ENCODE peak calls at places on chromosomes 1 and 21, in five cellular contexts. J is heart right ventricle, S is neural progenitor cell, C is A549, X is brain microvascular endothelial cell. M is an unnamed sample.

GRCh38 chr1:46528297-46528955 is 23.0 kb downstream of the KNCN start:
- DNase-seq in J (no peak), S (peak), C (no peak), X (no peak), M (no peak)

GRCh38 chr1:55129194-55129728 is 85.9 kb downstream of the USP24 start:
- DNase-seq in J (no peak), S (no peak), C (no peak), X (peak), M (no peak)

GRCh38 chr1:116375884-116376733 is 3.1 kb downstream of the ATP1A1 start:
- DNase-seq in J (peak), S (peak), C (no peak), X (peak), M (peak)

GRCh38 chr1:50369830-50370229 is 53.4 kb downstream of the DMRTA2 start:
- DNase-seq in J (no peak), S (peak), C (no peak), X (no peak), M (peak)

GRCh38 chr1:25820247-25821111 is 725 bp downstream of the MTFR1L start:
- DNase-seq in J (no peak), S (peak), C (peak), X (peak), M (peak)

GRCh38 chr1:26358411-26359384 is 4.8 kb upstream of the CRYBG2 start:
- DNase-seq in J (no peak), S (no peak), C (no peak), X (no peak), M (peak)

GRCh38 chr1:25651824-25652741 is 35.5 kb downstream of the MAN1C1 start:
- DNase-seq in J (peak), S (no peak), C (no peak), X (no peak), M (no peak)

GRCh38 chr1:173418107-173418985 is 58.8 kb upstream of the PRDX6 start:
- DNase-seq in J (no peak), S (no peak), C (no peak), X (no peak), M (no peak)

GRCh38 chr1:151759241-151759640 is 4.1 kb downstream of the MRPL9 start:
- DNase-seq in J (no peak), S (no peak), C (no peak), X (no peak), M (peak)

GRCh38 chr1:155127672-155128468 is at the start of gene EFNA1:
- DNase-seq in J (peak), S (peak), C (no peak), X (no peak), M (peak)

GRCh38 chr21:38379171-38379570 is 119.1 kb downstream of the ERG start:
- DNase-seq in J (no peak), S (no peak), C (no peak), X (no peak), M (peak)

GRCh38 chr1:241551759-241552638 is 19.8 kb downstream of the KMO start:
- DNase-seq in J (no peak), S (no peak), C (no peak), X (no peak), M (no peak)

GRCh38 chr1:187465441-187465840 is 636.7 kb downstream of the PLA2G4A start:
- DNase-seq in J (no peak), S (no peak), C (no peak), X (no peak), M (peak)

GRCh38 chr1:219875860-219876259 is 52.5 kb downstream of the SLC30A10 start:
- DNase-seq in J (no peak), S (no peak), C (no peak), X (no peak), M (no peak)

GRCh38 chr1:228403231-228403631 is 3.4 kb downstream of the TRIM11 start:
- DNase-seq in J (no peak), S (no peak), C (no peak), X (no peak), M (no peak)

GRCh38 chr1:1315435-1315901 is 7.1 kb downstream of the PUSL1 start:
- DNase-seq in J (no peak), S (peak), C (no peak), X (no peak), M (no peak)

GRCh38 chr1:24009406-24009805 is 29.3 kb upstream of the SRSF10 start:
- DNase-seq in J (no peak), S (no peak), C (no peak), X (peak), M (peak)

GRCh38 chr1:229913491-229913890 is 153.5 kb upstream of the GALNT2 start:
- DNase-seq in J (no peak), S (no peak), C (no peak), X (no peak), M (no peak)

GRCh38 chr1:180168786-180169640 is 14.3 kb downstream of the QSOX1 start:
- DNase-seq in J (no peak), S (peak), C (peak), X (no peak), M (peak)

GRCh38 chr1:116571215-116571919 is 541 bp upstream of the CD58 start:
- DNase-seq in J (no peak), S (peak), C (no peak), X (no peak), M (no peak)

GRCh38 chr21:39052718-39053117 is 130.5 kb downstream of the PSMG1 start:
- DNase-seq in J (no peak), S (no peak), C (no peak), X (no peak), M (peak)

GRCh38 chr21:37430184-37430821 is 63.7 kb downstream of the DYRK1A start:
- DNase-seq in J (no peak), S (no peak), C (no peak), X (no peak), M (peak)

GRCh38 chr21:37061926-37062591 is 10.8 kb downstream of the PIGP start:
- DNase-seq in J (no peak), S (no peak), C (no peak), X (peak), M (no peak)

GRCh38 chr1:210364479-210364878 is 35.8 kb downstream of the HHAT start:
- DNase-seq in J (no peak), S (no peak), C (no peak), X (no peak), M (peak)

GRCh38 chr1:227603327-227603726 is 40.0 kb downstream of the ZNF678 start:
- DNase-seq in J (no peak), S (no peak), C (no peak), X (no peak), M (no peak)

GRCh38 chr1:41835488-41835887 is 83.2 kb downstream of the HIVEP3 start:
- DNase-seq in J (no peak), S (no peak), C (no peak), X (no peak), M (peak)

GRCh38 chr1:110320168-110320518 is 19.0 kb upstream of the RBM15 start:
- DNase-seq in J (no peak), S (no peak), C (no peak), X (no peak), M (no peak)

GRCh38 chr1:234438579-234438978 is 40.4 kb downstream of the TARBP1 start:
- DNase-seq in J (no peak), S (no peak), C (no peak), X (no peak), M (no peak)

GRCh38 chr1:200890818-200891773 is 3.6 kb upstream of the INAVA start:
- DNase-seq in J (no peak), S (peak), C (peak), X (peak), M (no peak)

GRCh38 chr1:234212764-234213406 is 160.4 kb upstream of the COA6 start:
- DNase-seq in J (no peak), S (peak), C (peak), X (no peak), M (peak)

GRCh38 chr1:205484985-205485967 is 19.2 kb upstream of the CDK18 start:
- DNase-seq in J (peak), S (peak), C (peak), X (peak), M (peak)

GRCh38 chr1:160400284-160400645 is at the start of gene VANGL2:
- DNase-seq in J (peak), S (peak), C (peak), X (peak), M (no peak)
- H3K4me3 ChIP-seq in J (peak), S (peak), C (peak), X (peak), M (peak)

GRCh38 chr1:160207118-160207650 is 2.0 kb downstream of the PEA15 start:
- DNase-seq in J (no peak), S (no peak), C (no peak), X (no peak), M (no peak)

GRCh38 chr1:160206421-160207117 is 1.4 kb downstream of the PEA15 start:
- DNase-seq in J (no peak), S (peak), C (peak), X (peak), M (peak)

GRCh38 chr1:160205974-160206369 is 788 bp downstream of the PEA15 start:
- DNase-seq in J (no peak), S (peak), C (peak), X (peak), M (peak)

GRCh38 chr1:160205242-160205973 is at the start of gene PEA15:
- DNase-seq in J (peak), S (peak), C (peak), X (peak), M (no peak)

GRCh38 chr1:160204526-160205241 is 500 bp upstream of the PEA15 start:
- DNase-seq in J (no peak), S (no peak), C (no peak), X (no peak), M (no peak)
- H3K4me3 ChIP-seq in J (peak), S (peak), C (peak), X (peak), M (peak)

GRCh38 chr21:45973475-45974072 is 8.0 kb upstream of the COL6A1 start:
- DNase-seq in J (peak), S (peak), C (peak), X (peak), M (peak)

GRCh38 chr21:45972716-45973474 is 8.7 kb upstream of the COL6A1 start:
- DNase-seq in J (peak), S (peak), C (no peak), X (peak), M (no peak)

GRCh38 chr21:45970674-45971486 is 10.7 kb upstream of the COL6A1 start:
- DNase-seq in J (peak), S (peak), C (peak), X (no peak), M (no peak)

GRCh38 chr21:45971487-45972352 is 9.8 kb upstream of the COL6A1 start:
- DNase-seq in J (peak), S (no peak), C (no peak), X (no peak), M (no peak)

DNA sequence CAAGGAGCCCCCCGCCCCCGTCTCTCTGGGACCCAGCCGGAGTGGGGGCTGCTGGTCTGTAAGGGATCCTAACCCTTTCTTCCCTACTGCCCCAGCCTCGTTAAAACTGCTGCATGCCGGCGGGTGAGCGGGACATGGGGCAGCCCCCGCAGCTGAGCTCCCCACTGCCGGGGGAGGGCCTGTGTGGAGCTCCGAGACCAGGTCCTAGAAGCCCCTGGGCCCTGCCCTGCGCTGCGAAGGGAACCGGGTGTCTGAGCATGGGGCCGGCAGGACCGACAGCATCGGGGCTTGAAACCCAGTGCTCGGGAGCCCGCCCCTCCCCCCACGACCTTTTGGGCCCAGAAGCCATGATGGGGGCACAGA is 9.2 kb upstream of the COL6A1 start:
- DNase-seq in J (peak), S (no peak), C (no peak), X (no peak), M (no peak)
- H3K4me3 ChIP-seq in J (peak), S (no peak), C (no peak), X (no peak), M (no peak)

GRCh38 chr1:67688526-67689219 is 3.7 kb downstream of the GADD45A start:
- DNase-seq in J (no peak), S (peak), C (no peak), X (no peak), M (peak)
- H3K4me3 ChIP-seq in J (no peak), S (no peak), C (peak), X (no peak), M (no peak)